ENCODE peak calls at places on chromosomes 11 and 22, in five cellular contexts. O is bronchial epithelial cell, Q is A549, L is mesothelial cell of epicardium, W is heart right ventricle. C is an unnamed sample.

GRCh38 chr11:86176165-86176884 is 68.2 kb upstream of the EED start:
- DNase-seq in O (peak; percentile 83), Q (no peak), L (no peak), W (no peak), C (peak; percentile 41)

GRCh38 chr11:75652936-75653335 is 15.9 kb downstream of the MAP6 start:
- DNase-seq in O (no peak), Q (no peak), L (no peak), W (no peak), C (no peak)

GRCh38 chr11:11045156-11045670 is 187.4 kb upstream of the ZBED5 start:
- DNase-seq in O (no peak), Q (no peak), L (no peak), W (no peak), C (no peak)

GRCh38 chr11:93123351-93123898 is 74.4 kb downstream of the SLC36A4 start:
- DNase-seq in O (no peak), Q (no peak), L (no peak), W (peak; percentile 40), C (no peak)

GRCh38 chr11:11798586-11799438 is 43.0 kb upstream of the USP47 start:
- DNase-seq in O (peak; percentile 71), Q (peak; percentile 78), L (peak; percentile 65), W (peak; percentile 86), C (peak; percentile 64)

GRCh38 chr11:61695917-61696316 is 15.7 kb downstream of the DAGLA start:
- DNase-seq in O (peak; percentile 88), Q (peak; percentile 74), L (no peak), W (peak; percentile 82), C (peak; percentile 76)

GRCh38 chr22:39519681-39520053 is 695 bp upstream of the ATF4 start:
- DNase-seq in O (no peak), Q (peak; percentile 61), L (no peak), W (peak; percentile 77), C (peak; percentile 50)

GRCh38 chr11:62013266-62014157 is 46.1 kb upstream of the FTH1 start:
- DNase-seq in O (peak; percentile 46), Q (peak; percentile 73), L (no peak), W (no peak), C (no peak)

GRCh38 chr11:64314805-64315561 is 2.4 kb downstream of the TRMT112 start:
- DNase-seq in O (no peak), Q (no peak), L (no peak), W (no peak), C (no peak)

GRCh38 chr22:43057641-43058040 is 31.6 kb downstream of the TTLL1 start:
- DNase-seq in O (no peak), Q (no peak), L (no peak), W (no peak), C (no peak)

GRCh38 chr22:30017375-30017774 is 62.9 kb upstream of the HORMAD2 start:
- DNase-seq in O (no peak), Q (no peak), L (no peak), W (no peak), C (no peak)

GRCh38 chr11:134244593-134244992 is 8.6 kb downstream of the THYN1 start:
- DNase-seq in O (peak; percentile 19), Q (peak; percentile 30), L (no peak), W (no peak), C (peak; percentile 57)

GRCh38 chr11:62543680-62544444 is 2.7 kb downstream of the AHNAK start:
- DNase-seq in O (peak; percentile 28), Q (no peak), L (no peak), W (no peak), C (peak; percentile 12)

GRCh38 chr22:32706149-32706548 is 95.4 kb upstream of the TIMP3 start:
- DNase-seq in O (no peak), Q (peak; percentile 10), L (no peak), W (no peak), C (no peak)

GRCh38 chr11:11089805-11090204 is 232.0 kb upstream of the ZBED5 start:
- DNase-seq in O (no peak), Q (no peak), L (no peak), W (no peak), C (no peak)

GRCh38 chr11:30458541-30458940 is 127.6 kb downstream of the MPPED2 start:
- DNase-seq in O (no peak), Q (no peak), L (no peak), W (no peak), C (no peak)

GRCh38 chr11:75236062-75236461 is 4.5 kb upstream of the TPBGL start:
- DNase-seq in O (no peak), Q (no peak), L (no peak), W (no peak), C (no peak)

GRCh38 chr22:43996170-43996980 is 27.7 kb upstream of the PARVB start:
- DNase-seq in O (no peak), Q (no peak), L (no peak), W (peak; percentile 59), C (peak; percentile 88)

GRCh38 chr11:617248-617911 is 1.6 kb upstream of the IRF7 start:
- DNase-seq in O (no peak), Q (no peak), L (no peak), W (no peak), C (no peak)

GRCh38 chr22:25987948-25988347 is 181.3 kb upstream of the SEZ6L start:
- DNase-seq in O (no peak), Q (no peak), L (no peak), W (no peak), C (peak; percentile 23)

GRCh38 chr11:116786360-116786759 is 1.5 kb downstream of the ZPR1 start:
- DNase-seq in O (no peak), Q (no peak), L (no peak), W (no peak), C (no peak)

GRCh38 chr22:24763872-24764485 is 10.5 kb downstream of the PIWIL3 start:
- DNase-seq in O (no peak), Q (no peak), L (no peak), W (no peak), C (no peak)

GRCh38 chr11:69106124-69106811 is 49.5 kb upstream of the SMIM38 start:
- DNase-seq in O (no peak), Q (no peak), L (no peak), W (no peak), C (no peak)

GRCh38 chr22:39183991-39184585 is 31.6 kb upstream of the CBX7 start:
- DNase-seq in O (no peak), Q (peak; percentile 29), L (no peak), W (no peak), C (no peak)

GRCh38 chr11:78189851-78190250 is 1.1 kb downstream of the USP35 start:
- DNase-seq in O (no peak), Q (no peak), L (no peak), W (no peak), C (no peak)

GRCh38 chr11:6498121-6498520 is 1.0 kb downstream of the DNHD1 start:
- DNase-seq in O (no peak), Q (no peak), L (no peak), W (no peak), C (no peak)

GRCh38 chr11:6502382-6502781 is 5.3 kb downstream of the DNHD1 start:
- DNase-seq in O (no peak), Q (no peak), L (no peak), W (no peak), C (no peak)

GRCh38 chr11:6497069-6497839 is at the start of gene DNHD1:
- DNase-seq in O (no peak), Q (no peak), L (no peak), W (no peak), C (no peak)

GRCh38 chr11:6498544-6498943 is 1.5 kb downstream of the DNHD1 start:
- DNase-seq in O (no peak), Q (no peak), L (no peak), W (no peak), C (no peak)
- TF ChIP-seq CTCF in O (no peak), Q (no peak), L (no peak), W (no peak), C (no peak)

DNA sequence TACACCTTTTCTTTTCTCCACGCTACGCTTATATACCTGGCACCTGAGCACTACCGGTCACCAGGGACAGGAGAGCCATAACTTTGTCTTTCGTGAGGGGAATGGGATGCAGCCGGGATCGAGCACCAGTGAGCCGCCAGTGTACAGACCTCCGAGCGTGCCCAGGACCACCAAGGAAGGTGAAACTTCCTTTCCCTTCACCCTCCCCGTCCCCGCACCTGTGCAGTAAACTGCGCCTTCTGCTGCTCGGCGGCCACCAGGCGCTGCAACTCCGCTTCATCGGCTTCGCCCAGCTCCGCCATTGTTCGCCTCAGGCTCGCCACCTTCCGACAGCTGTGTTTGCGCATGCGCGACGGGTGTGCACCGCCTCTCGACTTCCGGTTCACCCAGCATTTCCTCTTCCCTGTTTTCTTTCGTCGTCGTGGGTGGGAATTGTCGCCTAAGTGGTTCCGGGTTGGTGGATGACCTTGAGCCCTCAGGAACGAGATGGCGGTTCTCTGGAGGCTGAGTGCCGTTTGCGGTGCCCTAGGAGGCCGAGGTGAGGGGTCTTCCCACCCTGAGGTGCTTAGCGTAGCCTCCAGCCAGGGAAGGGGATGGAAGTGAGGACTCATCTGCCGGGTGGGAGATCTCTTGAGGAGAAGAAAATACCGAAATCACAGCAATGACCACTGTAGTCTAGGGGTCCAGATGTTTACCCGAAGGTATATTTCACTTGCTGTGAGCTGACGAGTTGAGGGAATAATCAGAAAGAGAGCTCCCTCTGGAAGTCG is at the start of the genes SDHD and TIMM8B:
- DNase-seq in O (peak; percentile 92), Q (peak; percentile 95), L (peak; percentile 96), W (peak; percentile 97), C (peak; percentile 96)
- TF ChIP-seq CTCF in O (peak; percentile 66), Q (no peak), L (no peak), W (peak; percentile 24), C (peak; percentile 27)

DNA sequence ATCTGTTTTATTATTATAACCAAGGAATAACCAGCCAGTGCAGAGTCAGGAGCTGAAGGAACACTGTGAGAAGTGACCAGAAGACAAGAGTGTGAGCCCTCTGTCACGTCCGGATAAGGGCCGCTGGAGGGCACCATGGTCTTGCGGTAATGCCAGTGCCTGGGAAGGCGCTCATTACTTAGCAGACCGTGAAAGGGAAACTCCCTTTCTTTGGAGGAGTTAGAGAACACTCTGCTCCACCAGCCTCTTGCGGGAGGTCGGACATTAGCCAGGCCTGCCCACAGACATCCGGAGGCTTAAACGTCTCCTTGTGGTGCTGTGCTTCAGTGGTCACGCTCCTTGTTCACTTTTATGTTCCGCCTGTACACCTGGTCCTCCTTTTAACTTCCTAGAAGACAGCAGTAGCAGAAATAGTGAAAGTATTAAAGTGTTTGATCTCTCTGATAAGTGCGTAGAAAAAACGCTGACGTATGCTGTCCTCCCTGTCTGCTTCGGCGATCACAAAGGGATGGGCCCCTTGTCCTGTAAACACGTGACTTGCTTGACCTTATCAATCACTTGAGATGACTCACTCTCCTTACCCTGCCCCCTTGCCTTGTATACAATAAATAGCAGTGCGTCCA is 120.6 kb upstream of the LMO1 start:
- DNase-seq in O (peak; percentile 17), Q (peak; percentile 22), L (no peak), W (no peak), C (no peak)
- TF ChIP-seq CTCF in O (peak; percentile 2), Q (no peak), L (no peak), W (no peak), C (no peak)

DNA sequence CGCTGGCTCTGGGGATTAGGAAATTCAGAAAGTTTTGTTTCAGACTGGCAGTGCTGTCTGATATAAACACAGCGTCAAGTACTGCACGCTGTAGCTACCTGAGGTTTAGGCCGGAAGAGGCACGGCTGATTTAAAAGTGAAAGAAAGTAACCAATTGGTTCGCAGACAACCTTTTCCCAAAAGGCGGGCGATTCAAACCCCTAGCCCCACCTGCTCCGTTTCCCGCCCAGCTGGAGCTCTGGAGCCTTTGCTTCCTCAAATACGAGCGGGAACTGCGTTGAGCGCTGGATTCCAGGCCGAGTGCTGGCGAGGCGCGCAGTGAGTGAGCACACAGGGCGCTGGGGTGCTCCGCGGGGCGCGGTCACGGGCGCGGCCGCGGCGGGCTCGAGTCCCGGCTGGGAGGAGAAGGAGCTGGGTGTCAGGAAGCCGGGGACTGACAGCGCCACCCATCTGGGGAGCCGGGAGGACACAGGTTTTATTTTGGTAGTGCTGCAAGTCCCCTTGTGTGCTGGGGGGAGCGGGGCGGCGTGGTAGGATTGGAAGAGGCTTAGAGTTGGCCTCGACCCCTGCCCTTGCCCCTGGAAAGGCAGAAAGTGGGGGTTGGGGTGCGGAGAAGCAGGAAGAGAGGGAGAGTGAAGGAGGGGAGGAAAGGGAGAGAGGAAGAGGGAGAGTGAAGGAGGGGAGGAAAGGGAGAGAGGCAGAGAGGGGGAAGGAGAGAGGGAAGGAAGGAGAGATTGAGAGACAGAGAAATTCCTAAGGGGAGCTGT is 2.1 kb downstream of the FAM111A start:
- DNase-seq in O (peak; percentile 86), Q (peak; percentile 89), L (peak; percentile 70), W (peak; percentile 83), C (peak; percentile 85)
- TF ChIP-seq CTCF in O (peak; percentile 35), Q (no peak), L (no peak), W (peak; percentile 9), C (no peak)

C was measured in GM10248.